ENCODE peak calls at places on chromosome 19, in nine cellular contexts. T is stimulated activated CD8-positive, alpha-beta memory T cell treated with anti-CD3 and anti-CD28 coated beads, Interleukin-7, amount 100 ng/mL, for 4 hours; L is iPS DF 6.9; X is iPS-NIHi11; I is smooth muscle cell of the brain vasculature; B is NT2/D1; V is activated naive CD4-positive, alpha-beta T cell treated with anti-CD3 and anti-CD28 coated beads, Interleukin-2, amount 50 U/mL, for 16 hours; A is MCF 10A; F is stimulated activated CD4-positive, alpha-beta T cell treated with anti-CD3 and anti-CD28 coated beads, Interleukin-4, amount 100 ng/mL, for 1 hour. S is an unnamed sample.

GRCh38 chr19:53192771-53193533 is at the start of gene ZNF665:
- DNase-seq in T (peak; percentile 72), L (peak; percentile 50), X (peak; percentile 82), I (peak; percentile 58), B (peak; percentile 72), V (peak; percentile 72), A (no peak), F (peak; percentile 73), S (peak; percentile 67)

GRCh38 chr19:38061294-38061693 is 154.3 kb downstream of the SIPA1L3 start:
- DNase-seq in T (no peak), L (no peak), X (no peak), I (no peak), B (no peak), V (no peak), A (peak; percentile 64), F (no peak), S (no peak)

GRCh38 chr19:55210120-55210493 is 806 bp upstream of the PTPRH start:
- DNase-seq in T (no peak), L (no peak), X (no peak), I (peak; percentile 33), B (no peak), V (no peak), A (peak; percentile 87), F (no peak), S (no peak)

GRCh38 chr19:3285647-3286176 is 61.3 kb downstream of the CELF5 start:
- DNase-seq in T (peak; percentile 20), L (no peak), X (peak; percentile 96), I (no peak), B (peak; percentile 84), V (peak; percentile 49), A (no peak), F (peak; percentile 53), S (no peak)

GRCh38 chr19:2852598-2852997 is 11.3 kb downstream of the ZNF555 start:
- DNase-seq in T (no peak), L (no peak), X (no peak), I (no peak), B (no peak), V (no peak), A (no peak), F (no peak), S (no peak)

GRCh38 chr19:41702208-41702651 is 6.2 kb upstream of the CEACAM5 start:
- DNase-seq in T (no peak), L (no peak), X (no peak), I (no peak), B (no peak), V (no peak), A (peak; percentile 28), F (no peak), S (no peak)

GRCh38 chr19:30060872-30061556 is 119.0 kb downstream of the URI1 start:
- DNase-seq in T (no peak), L (no peak), X (peak; percentile 56), I (no peak), B (no peak), V (no peak), A (no peak), F (no peak), S (no peak)

GRCh38 chr19:53086949-53087348 is 16.3 kb downstream of the ZNF160 start:
- DNase-seq in T (no peak), L (no peak), X (no peak), I (no peak), B (no peak), V (no peak), A (no peak), F (no peak), S (no peak)

GRCh38 chr19:34480971-34481821 is at the start of gene WTIP:
- DNase-seq in T (no peak), L (no peak), X (peak; percentile 90), I (peak; percentile 56), B (peak; percentile 64), V (no peak), A (peak; percentile 58), F (no peak), S (no peak)

GRCh38 chr19:42488783-42489521 is 39.3 kb downstream of the CEACAM1 start:
- DNase-seq in T (no peak), L (no peak), X (no peak), I (no peak), B (no peak), V (no peak), A (no peak), F (no peak), S (no peak)

GRCh38 chr19:17448190-17448967 is at the start of gene TMEM221:
- DNase-seq in T (peak; percentile 32), L (no peak), X (peak; percentile 84), I (no peak), B (no peak), V (peak; percentile 59), A (no peak), F (peak; percentile 57), S (no peak)

GRCh38 chr19:961866-962620 is 22.1 kb upstream of the WDR18 start:
- DNase-seq in T (no peak), L (no peak), X (no peak), I (no peak), B (no peak), V (no peak), A (peak; percentile 36), F (no peak), S (no peak)

GRCh38 chr19:13962738-13963602 is 10.7 kb downstream of the DCAF15 start:
- DNase-seq in T (no peak), L (no peak), X (peak; percentile 62), I (no peak), B (no peak), V (no peak), A (no peak), F (no peak), S (no peak)

GRCh38 chr19:55212447-55212846 is 3.1 kb upstream of the PTPRH start:
- DNase-seq in T (no peak), L (no peak), X (peak; percentile 24), I (no peak), B (no peak), V (peak; percentile 47), A (peak; percentile 57), F (peak; percentile 52), S (no peak)

GRCh38 chr19:43624933-43625332 is 5.5 kb upstream of the ZNF428 start:
- DNase-seq in T (peak; percentile 77), L (no peak), X (peak; percentile 88), I (no peak), B (peak; percentile 56), V (peak; percentile 89), A (peak; percentile 23), F (peak; percentile 89), S (no peak)

GRCh38 chr19:46635920-46636761 is at the start of gene GNG8:
- DNase-seq in T (no peak), L (no peak), X (peak; percentile 20), I (no peak), B (no peak), V (no peak), A (no peak), F (peak; percentile 32), S (no peak)

GRCh38 chr19:1340681-1341469 is 42.8 kb upstream of the NDUFS7 start:
- DNase-seq in T (no peak), L (no peak), X (no peak), I (no peak), B (no peak), V (no peak), A (no peak), F (no peak), S (no peak)

GRCh38 chr19:45098521-45099464 is 5.8 kb downstream of the PPP1R37 start:
- DNase-seq in T (no peak), L (no peak), X (peak; percentile 36), I (no peak), B (no peak), V (no peak), A (no peak), F (no peak), S (no peak)

GRCh38 chr19:42121666-42122069 is 10.6 kb downstream of the POU2F2 start:
- DNase-seq in T (peak; percentile 84), L (no peak), X (peak; percentile 50), I (no peak), B (no peak), V (peak; percentile 81), A (peak; percentile 84), F (peak; percentile 85), S (no peak)

GRCh38 chr19:23991170-23991569 is 76.5 kb downstream of the ZNF726 start:
- DNase-seq in T (no peak), L (no peak), X (no peak), I (no peak), B (no peak), V (no peak), A (peak; percentile 3), F (no peak), S (no peak)

GRCh38 chr19:42563352-42564210 is 31.1 kb downstream of the CEACAM8 start:
- DNase-seq in T (no peak), L (no peak), X (peak; percentile 82), I (no peak), B (no peak), V (no peak), A (peak; percentile 60), F (no peak), S (peak; percentile 10)

GRCh38 chr19:13083008-13083404 is 19.7 kb downstream of the LYL1 start:
- DNase-seq in T (no peak), L (no peak), X (no peak), I (no peak), B (no peak), V (no peak), A (no peak), F (no peak), S (no peak)

GRCh38 chr19:33437351-33438015 is 64.0 kb downstream of the CEBPG start:
- DNase-seq in T (no peak), L (no peak), X (no peak), I (no peak), B (no peak), V (no peak), A (no peak), F (no peak), S (no peak)

GRCh38 chr19:31659897-31660210 is 310.6 kb upstream of the TSHZ3 start:
- DNase-seq in T (no peak), L (no peak), X (no peak), I (no peak), B (no peak), V (no peak), A (no peak), F (no peak), S (no peak)

GRCh38 chr19:22331521-22331920 is 45.3 kb downstream of the ZNF729 start:
- DNase-seq in T (no peak), L (no peak), X (no peak), I (no peak), B (no peak), V (no peak), A (no peak), F (no peak), S (no peak)

S was measured in GF-D8.